ENCODE peak calls at places on chromosome 10, in five cellular contexts. N, F, P, V and D are unnamed samples.

GRCh38 chr10:78339251-78339650 is 305.6 kb downstream of the RPS24 start:
- DNase-seq in F (no peak), V (no peak), P (no peak), N (peak; percentile 12), D (no peak)

GRCh38 chr10:33396279-33396678 is 61.8 kb upstream of the NRP1 start:
- DNase-seq in N (no peak), F (no peak), P (no peak), V (no peak), D (no peak)

GRCh38 chr10:118342638-118343020 is 505 bp upstream of the FAM204A start:
- DNase-seq in V (no peak), N (no peak), P (no peak), F (no peak), D (no peak)

GRCh38 chr10:85993840-85994507 is 372.6 kb downstream of the GRID1 start:
- DNase-seq in N (no peak), P (no peak), V (no peak), F (no peak), D (no peak)

GRCh38 chr10:70809011-70809611 is 6.6 kb upstream of the SGPL1 start:
- DNase-seq in N (peak; percentile 55), V (no peak), F (no peak), P (no peak), D (no peak)

GRCh38 chr10:6009159-6009558 is 31.8 kb upstream of the IL15RA start:
- DNase-seq in V (no peak), F (no peak), P (no peak), N (no peak), D (no peak)

GRCh38 chr10:5526691-5527331 is 2.0 kb downstream of the CALML3 start:
- DNase-seq in F (no peak), P (no peak), V (no peak), N (no peak), D (no peak)

GRCh38 chr10:122267849-122268737 is 3.0 kb upstream of the BTBD16 start:
- DNase-seq in V (peak; percentile 28), N (peak; percentile 29), P (peak; percentile 73), F (peak; percentile 68), D (peak; percentile 82)

GRCh38 chr10:1400129-1400865 is 337.0 kb downstream of the ADARB2 start:
- DNase-seq in P (no peak), N (no peak), F (no peak), V (no peak), D (no peak)

GRCh38 chr10:124725171-124725631 is 19.0 kb downstream of the FAM53B start:
- DNase-seq in V (no peak), N (no peak), F (no peak), P (no peak), D (no peak)

GRCh38 chr10:114879541-114880158 is 58.1 kb downstream of the FHIP2A start:
- DNase-seq in N (peak; percentile 18), V (no peak), F (peak; percentile 23), P (peak; percentile 64), D (peak; percentile 37)

GRCh38 chr10:102473445-102474331 is 22.3 kb upstream of the C10orf95 start:
- DNase-seq in P (no peak), N (no peak), F (no peak), V (no peak), D (no peak)

GRCh38 chr10:79239275-79239779 is 107.9 kb upstream of the PPIF start:
- DNase-seq in F (peak; percentile 8), N (no peak), P (no peak), V (no peak), D (no peak)

GRCh38 chr10:11595395-11595692 is 16.1 kb downstream of the USP6NL start:
- DNase-seq in F (no peak), N (no peak), P (no peak), V (no peak), D (no peak)

GRCh38 chr10:55058800-55059199 is 257.8 kb upstream of the PCDH15 start:
- DNase-seq in V (no peak), F (no peak), P (no peak), N (no peak), D (no peak)

GRCh38 chr10:47330804-47331203 is 8.6 kb downstream of the GDF2 start:
- DNase-seq in F (peak; percentile 67), N (no peak), P (no peak), V (no peak), D (no peak)

GRCh38 chr10:93991101-93991500 is 2.6 kb upstream of the PLCE1 start:
- DNase-seq in N (no peak), P (no peak), V (no peak), F (no peak), D (peak; percentile 46)

GRCh38 chr10:88318803-88319202 is 264.3 kb downstream of the RNLS start:
- DNase-seq in V (no peak), N (no peak), P (no peak), F (peak; percentile 16), D (no peak)

GRCh38 chr10:60353519-60354258 is 36.0 kb downstream of the ANK3 start:
- DNase-seq in N (no peak), V (no peak), F (no peak), P (no peak), D (no peak)

GRCh38 chr10:31083765-31084184 is 52.1 kb upstream of the ZNF438 start:
- DNase-seq in F (peak; percentile 77), V (peak; percentile 65), N (peak; percentile 27), P (peak; percentile 44), D (peak; percentile 82)

GRCh38 chr10:86256690-86257315 is 109.8 kb downstream of the GRID1 start:
- DNase-seq in N (no peak), V (no peak), P (no peak), F (no peak), D (no peak)

GRCh38 chr10:16828731-16829175 is 11.5 kb upstream of the RSU1 start:
- DNase-seq in F (no peak), P (no peak), N (no peak), V (no peak), D (no peak)

GRCh38 chr10:86363184-86363832 is 3.3 kb downstream of the GRID1 start:
- DNase-seq in P (peak; percentile 51), N (no peak), F (no peak), V (peak; percentile 16), D (no peak)

GRCh38 chr10:49187044-49187484 is 1.1 kb downstream of the TMEM273 start:
- DNase-seq in F (no peak), P (no peak), V (no peak), N (no peak), D (no peak)

GRCh38 chr10:83988435-83988834 is 150.9 kb upstream of the GHITM start:
- DNase-seq in N (no peak), F (no peak), P (no peak), V (no peak), D (no peak)

GRCh38 chr10:50621981-50622496 is 1.7 kb downstream of the SGMS1 start:
- DNase-seq in V (peak; percentile 16), F (peak; percentile 86), N (peak; percentile 84), P (peak; percentile 43), D (peak; percentile 83)

GRCh38 chr10:107994621-107995274 is 830.2 kb upstream of the SORCS1 start:
- DNase-seq in F (no peak), P (no peak), V (no peak), N (no peak), D (no peak)

GRCh38 chr10:60916025-60916424 is 28.0 kb downstream of the RHOBTB1 start:
- DNase-seq in N (no peak), F (peak; percentile 15), P (no peak), V (no peak), D (no peak)

GRCh38 chr10:129531195-129531968 is 64.3 kb downstream of the MGMT start:
- DNase-seq in F (no peak), N (peak; percentile 45), V (no peak), P (no peak), D (no peak)

GRCh38 chr10:80421369-80422220 is 13.2 kb downstream of the PRXL2A start:
- DNase-seq in P (no peak), F (no peak), V (no peak), N (no peak), D (no peak)

GRCh38 chr10:74634995-74635536 is 191.3 kb upstream of the KAT6B start:
- DNase-seq in P (no peak), N (no peak), F (no peak), V (no peak), D (no peak)

GRCh38 chr10:12042409-12042796 is 206 bp downstream of the UPF2 start:
- DNase-seq in V (no peak), P (peak; percentile 43), N (no peak), F (no peak), D (peak; percentile 27)

GRCh38 chr10:103441206-103441605 is 11.0 kb downstream of the CALHM2 start:
- DNase-seq in P (no peak), V (no peak), F (no peak), N (no peak), D (no peak)

GRCh38 chr10:132335189-132336063 is 3.4 kb downstream of the LRRC27 start:
- DNase-seq in F (no peak), P (no peak), V (no peak), N (peak; percentile 85), D (no peak)

GRCh38 chr10:23067939-23068775 is 27.2 kb upstream of the MSRB2 start:
- DNase-seq in V (peak; percentile 59), N (peak; percentile 83), P (peak; percentile 81), F (peak; percentile 91), D (peak; percentile 80)

GRCh38 chr10:123517901-123518300 is 148.3 kb upstream of the GPR26 start:
- DNase-seq in P (no peak), N (no peak), F (no peak), V (no peak), D (no peak)

GRCh38 chr10:135601-136464 is 578 bp downstream of the ZMYND11 start:
- DNase-seq in V (peak; percentile 37), N (peak; percentile 53), F (peak; percentile 60), P (peak; percentile 57), D (peak; percentile 46)